ENCODE peak calls at places on chromosomes 7 and 10, in eight cellular contexts. Q is IMR-90; X is right cardiac atrium; C is CD8-positive, alpha-beta memory T cell; R is OCI-LY7; K is transverse colon; L is right atrium auricular region; I is HepG2. J is an unnamed sample.

GRCh38 chr10:110141747-110142625 is 65.4 kb upstream of the MXI1 start:
- DNase-seq in Q (no peak), X (peak; percentile 53), C (no peak), R (no peak), K (peak; percentile 66), L (no peak), I (peak; percentile 18), J (peak; percentile 55)

GRCh38 chr7:26630361-26630760 is 234.0 kb downstream of the SKAP2 start:
- DNase-seq in Q (no peak), X (no peak), C (no peak), R (no peak), K (no peak), L (no peak), I (no peak), J (no peak)

GRCh38 chr7:76509931-76510877 is at the start of gene UPK3B:
- DNase-seq in Q (no peak), X (no peak), C (no peak), R (no peak), K (no peak), L (no peak), I (no peak), J (peak; percentile 7)

GRCh38 chr10:43061331-43061730 is 15.5 kb upstream of the RET start:
- DNase-seq in Q (no peak), X (no peak), C (no peak), R (no peak), K (no peak), L (no peak), I (no peak), J (no peak)

GRCh38 chr7:19404912-19405329 is 259.7 kb upstream of the FERD3L start:
- DNase-seq in Q (peak; percentile 99), X (no peak), C (no peak), R (no peak), K (no peak), L (no peak), I (no peak), J (peak; percentile 95)

GRCh38 chr7:20797174-20798080 is 10.7 kb upstream of the SP8 start:
- DNase-seq in Q (no peak), X (no peak), C (no peak), R (no peak), K (no peak), L (no peak), I (no peak), J (no peak)

GRCh38 chr7:55508301-55509011 is 63.8 kb downstream of the VOPP1 start:
- DNase-seq in Q (peak; percentile 9), X (no peak), C (no peak), R (no peak), K (no peak), L (no peak), I (peak; percentile 5), J (no peak)

GRCh38 chr7:128747327-128748079 is 8.3 kb downstream of the CALU start:
- DNase-seq in Q (no peak), X (no peak), C (no peak), R (no peak), K (no peak), L (no peak), I (no peak), J (no peak)

GRCh38 chr10:58399410-58399809 is 14.2 kb downstream of the TFAM start:
- DNase-seq in Q (peak; percentile 48), X (no peak), C (no peak), R (no peak), K (no peak), L (no peak), I (no peak), J (peak; percentile 22)

GRCh38 chr10:110995301-110995700 is 75.9 kb downstream of the SHOC2 start:
- DNase-seq in Q (no peak), X (no peak), C (no peak), R (no peak), K (no peak), L (no peak), I (no peak), J (no peak)

GRCh38 chr7:25149844-25150243 is 24.8 kb upstream of the CYCS start:
- DNase-seq in Q (no peak), X (no peak), C (no peak), R (no peak), K (no peak), L (no peak), I (no peak), J (no peak)

GRCh38 chr10:112953760-112954159 is 3.7 kb downstream of the TCF7L2 start:
- DNase-seq in Q (peak; percentile 82), X (no peak), C (no peak), R (no peak), K (no peak), L (no peak), I (no peak), J (no peak)
- H3K4me1 ChIP-seq in Q (peaks cover 16% of the 10 kb centered on the region), X (peaks cover 2% of the 10 kb centered on the region), C (peaks cover 9% of the 10 kb centered on the region), R (peaks cover 23% of the 10 kb centered on the region), K (peaks cover 16% of the 10 kb centered on the region), L (peaks cover 57% of the 10 kb centered on the region), I (peaks cover 62% of the 10 kb centered on the region), J (peaks cover 54% of the 10 kb centered on the region)

GRCh38 chr7:42315631-42316030 is 78.6 kb upstream of the GLI3 start:
- DNase-seq in Q (peak; percentile 1), X (no peak), C (no peak), R (peak; percentile 43), K (no peak), L (no peak), I (no peak), J (no peak)

GRCh38 chr7:42314696-42315095 is 77.7 kb upstream of the GLI3 start:
- DNase-seq in Q (no peak), X (no peak), C (no peak), R (no peak), K (no peak), L (no peak), I (no peak), J (no peak)

GRCh38 chr7:42311195-42311594 is 74.2 kb upstream of the GLI3 start:
- DNase-seq in Q (no peak), X (no peak), C (no peak), R (no peak), K (no peak), L (no peak), I (no peak), J (no peak)

GRCh38 chr7:42319631-42320030 is 82.6 kb upstream of the GLI3 start:
- DNase-seq in Q (no peak), X (no peak), C (no peak), R (no peak), K (no peak), L (no peak), I (no peak), J (no peak)

GRCh38 chr7:42315096-42315495 is 78.1 kb upstream of the GLI3 start:
- DNase-seq in Q (no peak), X (no peak), C (no peak), R (no peak), K (no peak), L (no peak), I (no peak), J (no peak)
- H3K4me3 ChIP-seq in Q (no peak overlapping the region), X (no peak overlapping the region), C (no peak overlapping the region), R (peak overlapping the region; percentile 8), K (no peak overlapping the region), L (no peak overlapping the region), I (no peak overlapping the region), J (no peak overlapping the region)

GRCh38 chr7:158249692-158250091 is 337.9 kb downstream of the PTPRN2 start:
- DNase-seq in Q (no peak), X (no peak), C (no peak), R (no peak), K (no peak), L (no peak), I (no peak), J (no peak)
- H3K9me3 ChIP-seq in Q (peaks cover 65% of the 10 kb centered on the region), X (no peaks in the 10 kb centered on the region), C (no peaks in the 10 kb centered on the region), R (no peaks in the 10 kb centered on the region), K (no peaks in the 10 kb centered on the region), L (no peaks in the 10 kb centered on the region), I (no peaks in the 10 kb centered on the region), J (no peaks in the 10 kb centered on the region)

DNA sequence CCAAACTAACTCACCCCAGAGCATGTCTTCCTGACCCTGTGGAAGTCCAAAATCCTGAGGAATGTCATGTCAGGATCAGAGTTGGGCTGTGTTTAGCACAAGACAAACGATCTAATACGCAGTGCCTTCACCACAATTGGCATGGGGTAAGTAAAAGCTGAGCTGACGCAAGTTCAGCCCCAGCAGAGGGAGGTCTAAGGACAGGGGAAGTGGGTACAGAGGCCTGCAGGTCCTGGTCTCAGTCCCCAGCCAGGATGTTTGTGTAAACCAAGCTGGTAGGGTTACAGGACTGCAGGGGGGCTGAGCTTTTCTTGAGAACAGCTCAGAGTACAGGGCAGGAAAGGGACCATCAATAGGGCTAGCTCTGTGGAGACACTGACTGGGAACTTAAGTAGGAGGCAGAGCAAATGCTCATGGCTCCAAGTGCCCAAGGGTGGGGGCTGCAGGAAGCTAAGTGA is 5.3 kb upstream of the KCNIP2 start:
- DNase-seq in Q (no peak), X (no peak), C (no peak), R (no peak), K (no peak), L (peak; percentile 40), I (no peak), J (no peak)
- H3K4me1 ChIP-seq in Q (peaks cover 6% of the 10 kb centered on the region), X (peaks cover 24% of the 10 kb centered on the region), C (peaks cover 8% of the 10 kb centered on the region), R (peaks cover 3% of the 10 kb centered on the region), K (no peaks in the 10 kb centered on the region), L (peaks cover 54% of the 10 kb centered on the region), I (no peaks in the 10 kb centered on the region), J (peaks cover 3% of the 10 kb centered on the region)

GRCh38 chr10:103276941-103277712 is at the start of gene INA:
- DNase-seq in Q (peak; percentile 61), X (no peak), C (no peak), R (no peak), K (no peak), L (no peak), I (no peak), J (peak; percentile 71)
- H3K4me3 ChIP-seq in Q (peak within 1 kb of the TSS; percentile 57), X (peak within 1 kb of the TSS; percentile 6), C (no peak within 1 kb of the TSS), R (no peak within 1 kb of the TSS), K (no peak within 1 kb of the TSS), L (peak within 1 kb of the TSS; percentile 40), I (peak within 1 kb of the TSS; percentile 60), J (peak within 1 kb of the TSS; percentile 38)